ENCODE peak calls at places on chromosomes 1 and 21, in ten cellular contexts. One of them, this sample, is unnamed.

GRCh38 chr1:59926381-59927243 is at the start of gene CYP2J2:
- DNase-seq in foreskin fibroblast: peak
- DNase-seq in cardiac fibroblast: no peak
- DNase-seq in left ventricle myocardium inferior: peak
- DNase-seq in breast epithelium: peak
- DNase-seq in cardiac muscle cell: peak
- DNase-seq in GM06990: peak
- DNase-seq in GM12865: no peak
- DNase-seq in WERI-Rb-1: peak
- DNase-seq in hepatocyte: peak
- DNase-seq in this sample: no peak

GRCh38 chr1:31761883-31762282 is 2.3 kb downstream of the ADGRB2 start:
- DNase-seq in GM06990: no peak
- DNase-seq in foreskin fibroblast: peak
- DNase-seq in hepatocyte: no peak
- DNase-seq in cardiac fibroblast: peak
- DNase-seq in cardiac muscle cell: no peak
- DNase-seq in left ventricle myocardium inferior: no peak
- DNase-seq in GM12865: no peak
- DNase-seq in breast epithelium: no peak
- DNase-seq in WERI-Rb-1: no peak
- DNase-seq in this sample: no peak

GRCh38 chr1:15177710-15178166 is 24.2 kb downstream of the TMEM51 start:
- DNase-seq in cardiac muscle cell: no peak
- DNase-seq in GM12865: no peak
- DNase-seq in hepatocyte: no peak
- DNase-seq in cardiac fibroblast: no peak
- DNase-seq in GM06990: no peak
- DNase-seq in breast epithelium: no peak
- DNase-seq in foreskin fibroblast: no peak
- DNase-seq in left ventricle myocardium inferior: no peak
- DNase-seq in WERI-Rb-1: no peak
- DNase-seq in this sample: no peak

GRCh38 chr1:227824204-227824603 is 8.7 kb downstream of the PRSS38 start:
- DNase-seq in WERI-Rb-1: no peak
- DNase-seq in cardiac fibroblast: no peak
- DNase-seq in left ventricle myocardium inferior: no peak
- DNase-seq in breast epithelium: no peak
- DNase-seq in GM06990: no peak
- DNase-seq in foreskin fibroblast: no peak
- DNase-seq in hepatocyte: no peak
- DNase-seq in GM12865: no peak
- DNase-seq in cardiac muscle cell: no peak
- DNase-seq in this sample: no peak

GRCh38 chr1:241310451-241310850 is 46.6 kb downstream of the RGS7 start:
- DNase-seq in left ventricle myocardium inferior: no peak
- DNase-seq in foreskin fibroblast: peak
- DNase-seq in hepatocyte: no peak
- DNase-seq in GM06990: no peak
- DNase-seq in cardiac muscle cell: no peak
- DNase-seq in GM12865: no peak
- DNase-seq in cardiac fibroblast: peak
- DNase-seq in breast epithelium: no peak
- DNase-seq in WERI-Rb-1: no peak
- DNase-seq in this sample: peak

GRCh38 chr1:37732111-37732780 is 32.7 kb downstream of the EPHA10 start:
- DNase-seq in breast epithelium: no peak
- DNase-seq in cardiac fibroblast: no peak
- DNase-seq in cardiac muscle cell: no peak
- DNase-seq in hepatocyte: peak
- DNase-seq in GM12865: no peak
- DNase-seq in left ventricle myocardium inferior: no peak
- DNase-seq in WERI-Rb-1: no peak
- DNase-seq in foreskin fibroblast: no peak
- DNase-seq in GM06990: no peak
- DNase-seq in this sample: no peak

GRCh38 chr1:175842545-175842944 is 99.2 kb upstream of the TNR start:
- DNase-seq in foreskin fibroblast: no peak
- DNase-seq in GM12865: no peak
- DNase-seq in WERI-Rb-1: no peak
- DNase-seq in hepatocyte: no peak
- DNase-seq in left ventricle myocardium inferior: no peak
- DNase-seq in GM06990: no peak
- DNase-seq in cardiac fibroblast: no peak
- DNase-seq in breast epithelium: no peak
- DNase-seq in cardiac muscle cell: no peak
- DNase-seq in this sample: no peak

GRCh38 chr1:38585038-38585420 is 274.5 kb downstream of the RRAGC start:
- DNase-seq in WERI-Rb-1: no peak
- DNase-seq in hepatocyte: no peak
- DNase-seq in cardiac fibroblast: no peak
- DNase-seq in GM12865: no peak
- DNase-seq in cardiac muscle cell: no peak
- DNase-seq in breast epithelium: no peak
- DNase-seq in GM06990: no peak
- DNase-seq in foreskin fibroblast: no peak
- DNase-seq in left ventricle myocardium inferior: no peak
- DNase-seq in this sample: no peak

GRCh38 chr1:24980836-24981631 is 51.0 kb upstream of the RUNX3 start:
- DNase-seq in GM06990: no peak
- DNase-seq in left ventricle myocardium inferior: no peak
- DNase-seq in breast epithelium: no peak
- DNase-seq in hepatocyte: no peak
- DNase-seq in WERI-Rb-1: no peak
- DNase-seq in foreskin fibroblast: no peak
- DNase-seq in cardiac muscle cell: no peak
- DNase-seq in GM12865: no peak
- DNase-seq in cardiac fibroblast: no peak
- DNase-seq in this sample: no peak

GRCh38 chr1:237239248-237239647 is 197.3 kb downstream of the RYR2 start:
- DNase-seq in cardiac muscle cell: no peak
- DNase-seq in foreskin fibroblast: no peak
- DNase-seq in GM06990: no peak
- DNase-seq in cardiac fibroblast: no peak
- DNase-seq in left ventricle myocardium inferior: no peak
- DNase-seq in breast epithelium: no peak
- DNase-seq in GM12865: no peak
- DNase-seq in hepatocyte: no peak
- DNase-seq in WERI-Rb-1: no peak
- DNase-seq in this sample: no peak

GRCh38 chr1:205668951-205669340 is 11.4 kb downstream of the SLC45A3 start:
- DNase-seq in GM12865: peak
- DNase-seq in foreskin fibroblast: no peak
- DNase-seq in cardiac muscle cell: no peak
- DNase-seq in WERI-Rb-1: peak
- DNase-seq in left ventricle myocardium inferior: no peak
- DNase-seq in GM06990: peak
- DNase-seq in breast epithelium: no peak
- DNase-seq in hepatocyte: no peak
- DNase-seq in cardiac fibroblast: no peak
- DNase-seq in this sample: no peak
- H3K4me3 ChIP-seq in GM12865: peak
- H3K4me3 ChIP-seq in foreskin fibroblast: no peak
- H3K4me3 ChIP-seq in cardiac muscle cell: no peak
- H3K4me3 ChIP-seq in WERI-Rb-1: no peak
- H3K4me3 ChIP-seq in left ventricle myocardium inferior: no peak
- H3K4me3 ChIP-seq in GM06990: no peak
- H3K4me3 ChIP-seq in breast epithelium: no peak
- H3K4me3 ChIP-seq in hepatocyte: no peak
- H3K4me3 ChIP-seq in cardiac fibroblast: no peak
- H3K4me3 ChIP-seq in this sample: no peak

GRCh38 chr1:27931184-27931583 is 3.6 kb upstream of the SMPDL3B start:
- DNase-seq in left ventricle myocardium inferior: no peak
- DNase-seq in cardiac fibroblast: no peak
- DNase-seq in GM06990: no peak
- DNase-seq in foreskin fibroblast: no peak
- DNase-seq in breast epithelium: no peak
- DNase-seq in WERI-Rb-1: no peak
- DNase-seq in cardiac muscle cell: no peak
- DNase-seq in GM12865: no peak
- DNase-seq in hepatocyte: no peak
- DNase-seq in this sample: no peak

GRCh38 chr1:27928216-27928954 is 6.4 kb upstream of the SMPDL3B start:
- DNase-seq in cardiac muscle cell: no peak
- DNase-seq in GM06990: no peak
- DNase-seq in breast epithelium: no peak
- DNase-seq in GM12865: no peak
- DNase-seq in left ventricle myocardium inferior: no peak
- DNase-seq in hepatocyte: no peak
- DNase-seq in cardiac fibroblast: peak
- DNase-seq in foreskin fibroblast: no peak
- DNase-seq in WERI-Rb-1: no peak
- DNase-seq in this sample: no peak
- H3K4me3 ChIP-seq in cardiac muscle cell: no peak
- H3K4me3 ChIP-seq in GM06990: no peak
- H3K4me3 ChIP-seq in breast epithelium: no peak
- H3K4me3 ChIP-seq in GM12865: no peak
- H3K4me3 ChIP-seq in left ventricle myocardium inferior: no peak
- H3K4me3 ChIP-seq in hepatocyte: no peak
- H3K4me3 ChIP-seq in cardiac fibroblast: no peak
- H3K4me3 ChIP-seq in foreskin fibroblast: no peak
- H3K4me3 ChIP-seq in WERI-Rb-1: no peak
- H3K4me3 ChIP-seq in this sample: no peak

GRCh38 chr21:42176864-42177263 is 42.1 kb upstream of the ABCG1 start:
- DNase-seq in left ventricle myocardium inferior: no peak
- DNase-seq in breast epithelium: no peak
- DNase-seq in GM06990: no peak
- DNase-seq in foreskin fibroblast: no peak
- DNase-seq in cardiac fibroblast: no peak
- DNase-seq in GM12865: no peak
- DNase-seq in WERI-Rb-1: no peak
- DNase-seq in hepatocyte: no peak
- DNase-seq in cardiac muscle cell: no peak
- DNase-seq in this sample: no peak
- H3K4me3 ChIP-seq in left ventricle myocardium inferior: no peak
- H3K4me3 ChIP-seq in breast epithelium: no peak
- H3K4me3 ChIP-seq in GM06990: no peak
- H3K4me3 ChIP-seq in foreskin fibroblast: no peak
- H3K4me3 ChIP-seq in cardiac fibroblast: no peak
- H3K4me3 ChIP-seq in GM12865: no peak
- H3K4me3 ChIP-seq in WERI-Rb-1: no peak
- H3K4me3 ChIP-seq in hepatocyte: no peak
- H3K4me3 ChIP-seq in cardiac muscle cell: no peak
- H3K4me3 ChIP-seq in this sample: no peak

DNA sequence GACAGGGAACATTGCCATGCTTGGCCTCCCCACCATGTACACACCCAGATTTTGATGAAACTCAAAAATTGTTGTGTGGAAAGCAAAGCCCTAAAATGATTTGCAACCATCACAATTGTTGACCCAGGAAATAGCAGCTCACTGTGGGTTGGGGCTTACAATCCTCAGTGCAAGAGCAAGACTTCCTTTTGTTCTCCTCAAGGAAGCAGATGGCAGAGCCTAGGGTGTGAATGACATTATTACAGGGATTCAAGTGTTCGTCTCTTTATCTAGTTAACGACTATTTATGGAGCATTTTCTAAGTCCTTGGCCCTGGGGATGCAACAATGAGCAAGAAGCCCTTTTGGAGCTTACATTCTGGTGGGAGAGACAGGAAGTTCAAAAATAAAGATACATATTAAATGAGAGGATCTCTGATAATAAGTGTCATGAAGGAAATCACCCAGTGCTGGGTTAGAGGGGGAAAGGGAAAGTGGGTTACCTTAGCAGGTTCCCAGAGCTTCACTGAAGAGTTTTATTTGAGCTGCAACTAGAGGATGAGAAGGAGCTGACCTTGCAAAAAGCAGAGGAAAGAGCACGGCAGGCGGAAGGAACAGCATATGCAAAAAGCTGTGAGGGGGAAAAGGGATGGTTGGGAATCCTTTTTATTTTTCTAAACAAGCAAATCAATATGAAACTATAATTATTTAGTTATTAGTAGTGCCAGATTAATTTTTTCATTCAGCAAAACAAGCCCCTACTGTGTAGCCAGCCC is 38.5 kb upstream of the ID3 start:
- DNase-seq in left ventricle myocardium inferior: no peak
- DNase-seq in GM06990: no peak
- DNase-seq in breast epithelium: no peak
- DNase-seq in WERI-Rb-1: peak
- DNase-seq in foreskin fibroblast: no peak
- DNase-seq in cardiac fibroblast: no peak
- DNase-seq in GM12865: no peak
- DNase-seq in cardiac muscle cell: no peak
- DNase-seq in hepatocyte: no peak
- DNase-seq in this sample: no peak
- H3K4me3 ChIP-seq in left ventricle myocardium inferior: no peak
- H3K4me3 ChIP-seq in GM06990: no peak
- H3K4me3 ChIP-seq in breast epithelium: no peak
- H3K4me3 ChIP-seq in WERI-Rb-1: no peak
- H3K4me3 ChIP-seq in foreskin fibroblast: no peak
- H3K4me3 ChIP-seq in cardiac fibroblast: no peak
- H3K4me3 ChIP-seq in GM12865: no peak
- H3K4me3 ChIP-seq in cardiac muscle cell: no peak
- H3K4me3 ChIP-seq in hepatocyte: no peak
- H3K4me3 ChIP-seq in this sample: no peak

DNA sequence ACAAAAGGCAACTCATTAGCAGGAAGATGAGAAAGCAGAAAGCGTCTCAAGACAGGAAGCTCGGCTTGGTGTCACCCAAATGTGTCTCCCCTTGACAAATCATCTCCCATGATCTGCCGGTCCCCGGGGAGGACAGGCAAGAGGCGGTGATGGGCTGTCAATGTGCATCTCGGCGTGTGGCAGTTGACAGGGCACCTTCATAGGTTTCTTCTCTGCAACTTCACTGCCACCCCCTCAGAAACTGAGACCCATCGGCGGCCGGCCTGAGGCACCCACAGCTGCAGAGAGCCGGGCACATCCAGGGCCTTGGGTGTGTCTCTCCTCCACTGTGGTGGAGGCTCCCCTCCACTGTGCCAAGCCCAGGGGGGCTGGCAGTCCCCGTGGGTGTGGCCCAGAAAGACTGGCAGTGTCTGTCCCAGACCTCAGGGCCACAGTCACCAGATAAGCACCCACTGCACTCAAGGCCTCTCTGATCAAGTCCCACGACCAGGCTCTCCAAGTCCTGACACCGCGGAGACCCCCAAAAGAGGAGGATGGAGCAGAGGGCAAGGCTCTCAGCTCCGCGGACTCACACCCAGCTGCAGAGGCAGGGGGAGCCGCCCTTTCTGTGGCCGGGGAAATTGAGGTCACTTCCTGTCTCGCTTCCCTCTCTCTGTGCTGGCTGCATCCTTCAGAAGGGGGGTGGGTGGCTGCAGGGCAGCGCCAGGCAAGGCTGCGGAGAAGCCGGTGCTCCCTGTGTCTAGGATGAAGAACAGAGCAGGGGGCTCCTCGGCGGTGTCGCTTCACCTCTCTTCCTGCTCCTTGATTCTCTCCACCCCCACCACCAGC is 39.6 kb upstream of the LBR start:
- DNase-seq in left ventricle myocardium inferior: peak
- DNase-seq in GM06990: peak
- DNase-seq in WERI-Rb-1: no peak
- DNase-seq in cardiac fibroblast: peak
- DNase-seq in hepatocyte: no peak
- DNase-seq in GM12865: peak
- DNase-seq in foreskin fibroblast: no peak
- DNase-seq in breast epithelium: no peak
- DNase-seq in cardiac muscle cell: no peak
- DNase-seq in this sample: no peak
- H3K4me3 ChIP-seq in left ventricle myocardium inferior: peak
- H3K4me3 ChIP-seq in GM06990: peak
- H3K4me3 ChIP-seq in WERI-Rb-1: no peak
- H3K4me3 ChIP-seq in cardiac fibroblast: no peak
- H3K4me3 ChIP-seq in hepatocyte: no peak
- H3K4me3 ChIP-seq in GM12865: peak
- H3K4me3 ChIP-seq in foreskin fibroblast: no peak
- H3K4me3 ChIP-seq in breast epithelium: peak
- H3K4me3 ChIP-seq in cardiac muscle cell: no peak
- H3K4me3 ChIP-seq in this sample: no peak

This sample was measured in skeletal muscle cell.